ENCODE peak calls at places on chromosomes 16 and 17, in four cellular contexts. One of them, this sample, is unnamed.

GRCh38 chr17:7204828-7205461 is 14.7 kb downstream of the DLG4 start:
- DNase-seq in T follicular helper cell: peak
- DNase-seq in activated naive CD8-positive, alpha-beta T cell treated with anti-CD3 and anti-CD28 coated beads for 36 hours: peak
- DNase-seq in Calu3: peak
- DNase-seq in this sample: peak

GRCh38 chr17:73166731-73167581 is 2.1 kb downstream of the SSTR2 start:
- DNase-seq in activated naive CD8-positive, alpha-beta T cell treated with anti-CD3 and anti-CD28 coated beads for 36 hours: no peak
- DNase-seq in Calu3: no peak
- DNase-seq in T follicular helper cell: no peak
- DNase-seq in this sample: no peak

GRCh38 chr17:57393368-57393767 is 137.0 kb downstream of the MSI2 start:
- DNase-seq in activated naive CD8-positive, alpha-beta T cell treated with anti-CD3 and anti-CD28 coated beads for 36 hours: no peak
- DNase-seq in Calu3: no peak
- DNase-seq in T follicular helper cell: no peak
- DNase-seq in this sample: no peak

GRCh38 chr16:80319181-80319580 is 221.6 kb upstream of the DYNLRB2 start:
- DNase-seq in activated naive CD8-positive, alpha-beta T cell treated with anti-CD3 and anti-CD28 coated beads for 36 hours: no peak
- DNase-seq in T follicular helper cell: no peak
- DNase-seq in Calu3: no peak
- DNase-seq in this sample: no peak

GRCh38 chr17:10633738-10634379 is 23.2 kb downstream of the MYH3 start:
- DNase-seq in activated naive CD8-positive, alpha-beta T cell treated with anti-CD3 and anti-CD28 coated beads for 36 hours: no peak
- DNase-seq in T follicular helper cell: no peak
- DNase-seq in Calu3: no peak
- DNase-seq in this sample: no peak

GRCh38 chr17:77465358-77466041 is 324.7 kb downstream of the SEC14L1 start:
- DNase-seq in activated naive CD8-positive, alpha-beta T cell treated with anti-CD3 and anti-CD28 coated beads for 36 hours: peak
- DNase-seq in T follicular helper cell: peak
- DNase-seq in Calu3: peak
- DNase-seq in this sample: no peak

GRCh38 chr16:10922328-10923145 is 19.7 kb downstream of the DEXI start:
- DNase-seq in activated naive CD8-positive, alpha-beta T cell treated with anti-CD3 and anti-CD28 coated beads for 36 hours: no peak
- DNase-seq in T follicular helper cell: no peak
- DNase-seq in Calu3: no peak
- DNase-seq in this sample: no peak

GRCh38 chr17:55341432-55341831 is 76.7 kb downstream of the HLF start:
- DNase-seq in Calu3: no peak
- DNase-seq in activated naive CD8-positive, alpha-beta T cell treated with anti-CD3 and anti-CD28 coated beads for 36 hours: no peak
- DNase-seq in T follicular helper cell: no peak
- DNase-seq in this sample: no peak

GRCh38 chr16:88639231-88640038 is 1.1 kb downstream of the IL17C start:
- DNase-seq in Calu3: peak
- DNase-seq in T follicular helper cell: no peak
- DNase-seq in activated naive CD8-positive, alpha-beta T cell treated with anti-CD3 and anti-CD28 coated beads for 36 hours: no peak
- DNase-seq in this sample: peak

GRCh38 chr17:77833769-77834168 is 124.7 kb upstream of the TNRC6C start:
- DNase-seq in Calu3: no peak
- DNase-seq in T follicular helper cell: no peak
- DNase-seq in activated naive CD8-positive, alpha-beta T cell treated with anti-CD3 and anti-CD28 coated beads for 36 hours: no peak
- DNase-seq in this sample: no peak

GRCh38 chr17:16942141-16943031 is 29.5 kb downstream of the TNFRSF13B start:
- DNase-seq in Calu3: no peak
- DNase-seq in activated naive CD8-positive, alpha-beta T cell treated with anti-CD3 and anti-CD28 coated beads for 36 hours: no peak
- DNase-seq in T follicular helper cell: no peak
- DNase-seq in this sample: no peak

GRCh38 chr17:49976163-49976827 is 7.3 kb downstream of the DLX4 start:
- DNase-seq in Calu3: no peak
- DNase-seq in activated naive CD8-positive, alpha-beta T cell treated with anti-CD3 and anti-CD28 coated beads for 36 hours: no peak
- DNase-seq in T follicular helper cell: no peak
- DNase-seq in this sample: no peak

GRCh38 chr17:63263053-63263452 is 183.1 kb downstream of the CYB561 start:
- DNase-seq in T follicular helper cell: no peak
- DNase-seq in Calu3: no peak
- DNase-seq in activated naive CD8-positive, alpha-beta T cell treated with anti-CD3 and anti-CD28 coated beads for 36 hours: no peak
- DNase-seq in this sample: no peak

GRCh38 chr16:30756781-30757100 is 5.1 kb downstream of the CFAP119 start:
- DNase-seq in T follicular helper cell: no peak
- DNase-seq in activated naive CD8-positive, alpha-beta T cell treated with anti-CD3 and anti-CD28 coated beads for 36 hours: no peak
- DNase-seq in Calu3: no peak
- DNase-seq in this sample: no peak

GRCh38 chr16:78478267-78478821 is 378.9 kb downstream of the WWOX start:
- DNase-seq in Calu3: no peak
- DNase-seq in activated naive CD8-positive, alpha-beta T cell treated with anti-CD3 and anti-CD28 coated beads for 36 hours: no peak
- DNase-seq in T follicular helper cell: no peak
- DNase-seq in this sample: no peak

GRCh38 chr17:45251931-45252330 is 10.0 kb downstream of the SPATA32 start:
- DNase-seq in Calu3: no peak
- DNase-seq in activated naive CD8-positive, alpha-beta T cell treated with anti-CD3 and anti-CD28 coated beads for 36 hours: no peak
- DNase-seq in T follicular helper cell: no peak
- DNase-seq in this sample: no peak